ENCODE peak calls at places on chromosomes 1 and 21, in five cellular contexts. One of them, this sample, is unnamed.

GRCh38 chr1:198876371-198876871 is 237.6 kb downstream of the PTPRC start:
- DNase-seq in neural progenitor cell: peak; percentile 52
- DNase-seq in left lung: no peak
- DNase-seq in Panc1: no peak
- DNase-seq in PC-3: no peak
- DNase-seq in this sample: no peak

GRCh38 chr1:176177764-176178163 is 29.3 kb downstream of the COP1 start:
- DNase-seq in Panc1: no peak
- DNase-seq in neural progenitor cell: no peak
- DNase-seq in PC-3: no peak
- DNase-seq in left lung: no peak
- DNase-seq in this sample: no peak

GRCh38 chr1:120179420-120180348 is 3.4 kb upstream of the SEC22B start:
- DNase-seq in neural progenitor cell: peak; percentile 60
- DNase-seq in Panc1: no peak
- DNase-seq in left lung: peak; percentile 47
- DNase-seq in PC-3: peak; percentile 28
- DNase-seq in this sample: no peak

GRCh38 chr1:87435484-87435883 is 106.8 kb downstream of the LMO4 start:
- DNase-seq in left lung: no peak
- DNase-seq in neural progenitor cell: no peak
- DNase-seq in PC-3: peak; percentile 56
- DNase-seq in Panc1: no peak
- DNase-seq in this sample: no peak

GRCh38 chr1:89081005-89081404 is 16.0 kb upstream of the GBP1 start:
- DNase-seq in PC-3: no peak
- DNase-seq in Panc1: no peak
- DNase-seq in neural progenitor cell: no peak
- DNase-seq in left lung: no peak
- DNase-seq in this sample: no peak

GRCh38 chr1:68140536-68140935 is 90.1 kb upstream of the DIRAS3 start:
- DNase-seq in left lung: no peak
- DNase-seq in neural progenitor cell: no peak
- DNase-seq in Panc1: no peak
- DNase-seq in PC-3: no peak
- DNase-seq in this sample: no peak

GRCh38 chr1:51671527-51672325 is 54.8 kb downstream of the OSBPL9 start:
- DNase-seq in neural progenitor cell: no peak
- DNase-seq in left lung: no peak
- DNase-seq in PC-3: no peak
- DNase-seq in Panc1: no peak
- DNase-seq in this sample: no peak

GRCh38 chr1:186482661-186483255 is 21.8 kb upstream of the PDC start:
- DNase-seq in Panc1: peak; percentile 51
- DNase-seq in PC-3: peak; percentile 70
- DNase-seq in left lung: no peak
- DNase-seq in neural progenitor cell: peak; percentile 79
- DNase-seq in this sample: peak; percentile 75

GRCh38 chr1:235176486-235176885 is 15.4 kb upstream of the RBM34 start:
- DNase-seq in PC-3: no peak
- DNase-seq in neural progenitor cell: no peak
- DNase-seq in Panc1: no peak
- DNase-seq in left lung: no peak
- DNase-seq in this sample: no peak

GRCh38 chr1:187070076-187070475 is 241.3 kb downstream of the PLA2G4A start:
- DNase-seq in Panc1: no peak
- DNase-seq in PC-3: peak; percentile 59
- DNase-seq in left lung: no peak
- DNase-seq in neural progenitor cell: peak; percentile 8
- DNase-seq in this sample: no peak

GRCh38 chr1:219184337-219184736 is 10.7 kb downstream of the LYPLAL1 start:
- DNase-seq in neural progenitor cell: no peak
- DNase-seq in left lung: no peak
- DNase-seq in Panc1: no peak
- DNase-seq in PC-3: no peak
- DNase-seq in this sample: no peak
- H3K4me3 ChIP-seq in neural progenitor cell: no peak overlapping the region
- H3K4me3 ChIP-seq in left lung: no peak overlapping the region
- H3K4me3 ChIP-seq in Panc1: no peak overlapping the region
- H3K4me3 ChIP-seq in PC-3: no peak overlapping the region
- H3K4me3 ChIP-seq in this sample: no peak overlapping the region

DNA sequence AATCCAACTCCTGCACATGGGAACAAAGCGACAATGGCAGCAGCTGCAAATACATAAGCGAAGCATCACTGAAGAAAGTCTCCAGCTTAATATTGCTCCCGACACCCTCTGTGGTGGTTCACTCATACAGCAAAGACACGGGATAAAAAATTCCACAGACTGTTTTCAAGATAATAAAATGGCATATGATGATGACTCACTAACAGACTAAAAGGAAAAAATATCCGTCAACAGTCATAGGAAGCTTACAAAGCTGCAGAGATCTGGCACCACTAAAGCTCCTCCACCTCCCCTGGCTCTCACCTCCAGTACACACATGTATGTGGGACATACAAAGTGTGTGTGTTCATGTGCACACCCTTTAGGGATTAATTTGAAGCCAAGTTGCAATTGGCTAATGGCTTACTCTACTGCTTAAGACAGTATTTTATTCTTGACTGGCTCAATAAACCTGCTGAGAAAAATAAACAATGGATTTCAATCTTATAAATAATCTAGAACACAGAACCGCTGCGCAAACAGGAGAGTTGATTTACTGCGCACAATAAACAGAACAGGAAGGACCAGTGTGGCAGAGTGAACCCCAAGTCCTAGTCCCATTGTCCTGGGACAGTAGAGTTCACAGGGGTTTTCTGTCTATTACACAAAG is 94.4 kb downstream of the SLC45A1 start:
- DNase-seq in left lung: no peak
- DNase-seq in Panc1: peak; percentile 85
- DNase-seq in neural progenitor cell: no peak
- DNase-seq in PC-3: peak; percentile 72
- DNase-seq in this sample: no peak
- TF ChIP-seq CTCF in left lung: no peak
- TF ChIP-seq CTCF in Panc1: peak; percentile 16
- TF ChIP-seq CTCF in neural progenitor cell: no peak
- TF ChIP-seq CTCF in PC-3: peak; percentile 18
- TF ChIP-seq CTCF in this sample: no peak

DNA sequence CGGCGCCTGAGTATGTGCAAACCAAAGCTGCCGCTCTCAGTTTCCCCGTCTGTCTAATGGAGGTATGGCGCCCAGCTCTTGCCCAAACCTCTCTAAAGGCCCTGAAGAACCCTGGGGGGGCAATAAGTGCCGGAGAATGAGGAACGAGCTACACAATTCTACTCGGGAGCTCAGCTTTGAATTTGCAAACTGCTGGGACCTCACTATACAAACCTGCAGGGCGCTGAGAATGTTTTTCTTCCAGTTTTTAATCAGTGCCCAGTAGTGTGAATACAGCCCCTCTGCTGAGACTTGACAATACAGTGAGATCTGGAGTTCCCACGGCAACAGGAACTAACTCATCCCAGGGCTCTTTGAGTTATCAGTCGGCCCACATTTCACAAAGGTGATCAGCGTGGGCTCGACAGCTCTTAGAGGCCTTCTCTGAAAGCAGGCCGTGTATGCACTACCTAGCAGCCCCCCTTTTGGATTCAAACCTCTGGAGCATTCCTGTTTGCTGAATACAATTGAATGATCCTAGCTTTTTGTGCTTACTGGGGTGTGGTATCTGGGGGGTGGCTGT is 41.7 kb downstream of the TMEM53 start:
- DNase-seq in neural progenitor cell: peak; percentile 62
- DNase-seq in PC-3: no peak
- DNase-seq in Panc1: no peak
- DNase-seq in left lung: no peak
- DNase-seq in this sample: no peak
- H3K36me3 ChIP-seq in neural progenitor cell: no peaks in the 10 kb centered on the region
- H3K36me3 ChIP-seq in PC-3: peaks cover 14% of the 10 kb centered on the region
- H3K36me3 ChIP-seq in Panc1: peaks cover 7% of the 10 kb centered on the region
- H3K36me3 ChIP-seq in left lung: no peaks in the 10 kb centered on the region
- H3K36me3 ChIP-seq in this sample: no peaks in the 10 kb centered on the region

DNA sequence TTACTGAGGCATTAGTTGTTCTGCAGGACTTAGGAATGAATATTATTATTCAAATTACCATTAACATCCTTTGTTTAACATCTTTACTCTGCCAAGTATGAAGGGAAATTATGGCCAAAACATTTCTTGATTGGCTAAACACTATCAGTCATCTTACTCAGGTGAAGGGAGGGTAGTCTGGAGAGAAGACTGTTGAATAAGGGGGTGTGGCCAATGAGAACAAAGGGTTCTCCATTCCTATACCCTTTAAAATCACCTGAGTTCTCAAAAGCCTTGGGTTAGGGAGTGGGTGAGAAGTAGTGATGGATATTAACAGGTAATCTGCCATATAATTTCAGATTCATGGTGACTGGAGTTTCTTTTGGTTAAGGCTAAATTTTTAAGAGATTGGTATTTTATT is 19.3 kb downstream of the CRYZL1 start:
- DNase-seq in Panc1: no peak
- DNase-seq in left lung: no peak
- DNase-seq in PC-3: no peak
- DNase-seq in neural progenitor cell: no peak
- DNase-seq in this sample: no peak
- H3K4me3 ChIP-seq in Panc1: no peak overlapping the region
- H3K4me3 ChIP-seq in left lung: no peak overlapping the region
- H3K4me3 ChIP-seq in PC-3: no peak overlapping the region
- H3K4me3 ChIP-seq in neural progenitor cell: no peak overlapping the region
- H3K4me3 ChIP-seq in this sample: no peak overlapping the region

GRCh38 chr1:236833593-236833992 is 38.5 kb downstream of the MTR start:
- DNase-seq in PC-3: no peak
- DNase-seq in left lung: no peak
- DNase-seq in Panc1: no peak
- DNase-seq in neural progenitor cell: no peak
- DNase-seq in this sample: no peak
- TF ChIP-seq CTCF in PC-3: no peak
- TF ChIP-seq CTCF in left lung: no peak
- TF ChIP-seq CTCF in Panc1: no peak
- TF ChIP-seq CTCF in neural progenitor cell: no peak
- TF ChIP-seq CTCF in this sample: no peak

This sample was measured in Caco-2.